ENCODE peak calls at places on chromosomes 2 and 18, in six cellular contexts. One of them, this sample, is unnamed.

GRCh38 chr18:53689886-53690285 is 534.6 kb downstream of the MBD2 start:
- DNase-seq in body of pancreas: no peak
- DNase-seq in stimulated activated CD4-positive, alpha-beta T cell treated with anti-CD3 and anti-CD28 coated beads, Interleukin-15, amount 100 ng/mL, for 24 hours: no peak
- DNase-seq in fibroblast of lung: no peak
- DNase-seq in NCI-H2029 treated with DMSO at 0.1 percent for 48 hours: no peak
- DNase-seq in fibroblast of gingiva: no peak
- DNase-seq in this sample: no peak

GRCh38 chr2:207282916-207283315 is 117.2 kb upstream of the KLF7 start:
- DNase-seq in NCI-H2029 treated with DMSO at 0.1 percent for 48 hours: no peak
- DNase-seq in body of pancreas: no peak
- DNase-seq in fibroblast of gingiva: peak
- DNase-seq in fibroblast of lung: no peak
- DNase-seq in stimulated activated CD4-positive, alpha-beta T cell treated with anti-CD3 and anti-CD28 coated beads, Interleukin-15, amount 100 ng/mL, for 24 hours: no peak
- DNase-seq in this sample: no peak

GRCh38 chr2:11104794-11105660 is 50.2 kb upstream of the SLC66A3 start:
- DNase-seq in body of pancreas: no peak
- DNase-seq in fibroblast of gingiva: no peak
- DNase-seq in NCI-H2029 treated with DMSO at 0.1 percent for 48 hours: no peak
- DNase-seq in stimulated activated CD4-positive, alpha-beta T cell treated with anti-CD3 and anti-CD28 coated beads, Interleukin-15, amount 100 ng/mL, for 24 hours: no peak
- DNase-seq in fibroblast of lung: no peak
- DNase-seq in this sample: no peak

GRCh38 chr2:240810621-240811020 is 9.4 kb downstream of the KIF1A start:
- DNase-seq in NCI-H2029 treated with DMSO at 0.1 percent for 48 hours: no peak
- DNase-seq in stimulated activated CD4-positive, alpha-beta T cell treated with anti-CD3 and anti-CD28 coated beads, Interleukin-15, amount 100 ng/mL, for 24 hours: no peak
- DNase-seq in fibroblast of lung: no peak
- DNase-seq in fibroblast of gingiva: no peak
- DNase-seq in body of pancreas: no peak
- DNase-seq in this sample: no peak

GRCh38 chr2:43020990-43021677 is 205.3 kb downstream of the ZFP36L2 start:
- DNase-seq in fibroblast of gingiva: no peak
- DNase-seq in fibroblast of lung: peak
- DNase-seq in stimulated activated CD4-positive, alpha-beta T cell treated with anti-CD3 and anti-CD28 coated beads, Interleukin-15, amount 100 ng/mL, for 24 hours: no peak
- DNase-seq in NCI-H2029 treated with DMSO at 0.1 percent for 48 hours: no peak
- DNase-seq in body of pancreas: no peak
- DNase-seq in this sample: no peak

GRCh38 chr2:140383781-140384180 is 1603.6 kb upstream of the NXPH2 start:
- DNase-seq in fibroblast of lung: peak
- DNase-seq in stimulated activated CD4-positive, alpha-beta T cell treated with anti-CD3 and anti-CD28 coated beads, Interleukin-15, amount 100 ng/mL, for 24 hours: no peak
- DNase-seq in body of pancreas: no peak
- DNase-seq in fibroblast of gingiva: no peak
- DNase-seq in NCI-H2029 treated with DMSO at 0.1 percent for 48 hours: no peak
- DNase-seq in this sample: no peak

GRCh38 chr18:74139888-74140287 is 7.7 kb downstream of the FBXO15 start:
- DNase-seq in stimulated activated CD4-positive, alpha-beta T cell treated with anti-CD3 and anti-CD28 coated beads, Interleukin-15, amount 100 ng/mL, for 24 hours: peak
- DNase-seq in body of pancreas: no peak
- DNase-seq in fibroblast of lung: peak
- DNase-seq in fibroblast of gingiva: peak
- DNase-seq in NCI-H2029 treated with DMSO at 0.1 percent for 48 hours: no peak
- DNase-seq in this sample: no peak

GRCh38 chr2:151381266-151381665 is 23.9 kb downstream of the TNFAIP6 start:
- DNase-seq in NCI-H2029 treated with DMSO at 0.1 percent for 48 hours: no peak
- DNase-seq in body of pancreas: no peak
- DNase-seq in fibroblast of lung: peak
- DNase-seq in stimulated activated CD4-positive, alpha-beta T cell treated with anti-CD3 and anti-CD28 coated beads, Interleukin-15, amount 100 ng/mL, for 24 hours: no peak
- DNase-seq in fibroblast of gingiva: peak
- DNase-seq in this sample: no peak

GRCh38 chr18:25724997-25725396 is 365.4 kb downstream of the SS18 start:
- DNase-seq in NCI-H2029 treated with DMSO at 0.1 percent for 48 hours: no peak
- DNase-seq in fibroblast of lung: peak
- DNase-seq in body of pancreas: no peak
- DNase-seq in fibroblast of gingiva: no peak
- DNase-seq in stimulated activated CD4-positive, alpha-beta T cell treated with anti-CD3 and anti-CD28 coated beads, Interleukin-15, amount 100 ng/mL, for 24 hours: no peak
- DNase-seq in this sample: no peak

GRCh38 chr2:62304429-62305417 is 108.8 kb downstream of the B3GNT2 start:
- DNase-seq in NCI-H2029 treated with DMSO at 0.1 percent for 48 hours: peak
- DNase-seq in fibroblast of lung: peak
- DNase-seq in stimulated activated CD4-positive, alpha-beta T cell treated with anti-CD3 and anti-CD28 coated beads, Interleukin-15, amount 100 ng/mL, for 24 hours: peak
- DNase-seq in fibroblast of gingiva: no peak
- DNase-seq in body of pancreas: peak
- DNase-seq in this sample: peak

GRCh38 chr2:129863350-129863749 is 116.1 kb upstream of the RAB6C start:
- DNase-seq in body of pancreas: no peak
- DNase-seq in stimulated activated CD4-positive, alpha-beta T cell treated with anti-CD3 and anti-CD28 coated beads, Interleukin-15, amount 100 ng/mL, for 24 hours: no peak
- DNase-seq in NCI-H2029 treated with DMSO at 0.1 percent for 48 hours: no peak
- DNase-seq in fibroblast of gingiva: no peak
- DNase-seq in fibroblast of lung: no peak
- DNase-seq in this sample: no peak

GRCh38 chr2:14779252-14779651 is 146.7 kb downstream of the LRATD1 start:
- DNase-seq in fibroblast of gingiva: no peak
- DNase-seq in NCI-H2029 treated with DMSO at 0.1 percent for 48 hours: no peak
- DNase-seq in body of pancreas: no peak
- DNase-seq in fibroblast of lung: peak
- DNase-seq in stimulated activated CD4-positive, alpha-beta T cell treated with anti-CD3 and anti-CD28 coated beads, Interleukin-15, amount 100 ng/mL, for 24 hours: no peak
- DNase-seq in this sample: no peak

This sample was measured in gastrocnemius medialis.